ENCODE peak calls at places on chromosomes 12 and 14, in nine cellular contexts. E is upper lobe of left lung, A is colonic mucosa, I is fibroblast of lung, W is WERI-Rb-1, G is HCT116, N is Peyer's patch, H is brain microvascular endothelial cell, U is adipocyte. S is an unnamed sample.

GRCh38 chr14:51289169-51289568 is 49.1 kb downstream of the TMX1 start:
- DNase-seq in E (no peak), A (no peak), I (no peak), W (no peak), G (no peak), N (no peak), H (no peak), U (no peak), S (no peak)

GRCh38 chr14:54711312-54711711 is 144.4 kb downstream of the SAMD4A start:
- DNase-seq in E (no peak), A (no peak), I (no peak), W (no peak), G (no peak), N (no peak), H (no peak), U (no peak), S (no peak)

GRCh38 chr12:113359939-113360748 is 1.8 kb downstream of the PLBD2 start:
- DNase-seq in E (peak; percentile 35), A (peak; percentile 23), I (peak; percentile 22), W (no peak), G (no peak), N (no peak), H (peak; percentile 6), U (peak; percentile 17), S (no peak)

GRCh38 chr14:65813760-65814387 is 401.3 kb downstream of the FUT8 start:
- DNase-seq in E (no peak), A (no peak), I (no peak), W (no peak), G (no peak), N (no peak), H (no peak), U (no peak), S (peak; percentile 50)

GRCh38 chr14:58238252-58239247 is 6.1 kb upstream of the PSMA3 start:
- DNase-seq in E (no peak), A (no peak), I (peak; percentile 27), W (no peak), G (no peak), N (no peak), H (peak; percentile 18), U (peak; percentile 28), S (no peak)

GRCh38 chr14:20608383-20609095 is 17.4 kb upstream of the RNASE12 start:
- DNase-seq in E (no peak), A (no peak), I (no peak), W (no peak), G (no peak), N (no peak), H (no peak), U (no peak), S (no peak)

GRCh38 chr12:116603516-116603915 is 44.3 kb downstream of the MAP1LC3B2 start:
- DNase-seq in E (no peak), A (no peak), I (no peak), W (no peak), G (no peak), N (no peak), H (no peak), U (no peak), S (no peak)

GRCh38 chr12:74441872-74442271 is 95.8 kb upstream of the ATXN7L3B start:
- DNase-seq in E (no peak), A (no peak), I (no peak), W (no peak), G (no peak), N (no peak), H (no peak), U (no peak), S (peak; percentile 11)

GRCh38 chr14:37466003-37466622 is 128.9 kb downstream of the FOXA1 start:
- DNase-seq in E (no peak), A (no peak), I (no peak), W (no peak), G (no peak), N (no peak), H (no peak), U (no peak), S (no peak)

GRCh38 chr14:31717294-31718085 is 156.3 kb downstream of the NUBPL start:
- DNase-seq in E (no peak), A (no peak), I (peak; percentile 2), W (no peak), G (no peak), N (no peak), H (no peak), U (no peak), S (no peak)

GRCh38 chr14:68462683-68463082 is 330.2 kb downstream of the ZFP36L1 start:
- DNase-seq in E (no peak), A (no peak), I (peak; percentile 53), W (no peak), G (no peak), N (no peak), H (no peak), U (peak; percentile 65), S (no peak)

GRCh38 chr14:30443368-30444007 is 115.5 kb upstream of the G2E3 start:
- DNase-seq in E (no peak), A (no peak), I (peak; percentile 32), W (no peak), G (peak; percentile 16), N (no peak), H (peak; percentile 20), U (peak; percentile 79), S (peak; percentile 9)

GRCh38 chr12:85310025-85310424 is 30.0 kb downstream of the ALX1 start:
- DNase-seq in E (no peak), A (no peak), I (no peak), W (peak; percentile 33), G (no peak), N (no peak), H (no peak), U (no peak), S (no peak)

GRCh38 chr12:77218278-77218677 is 152.9 kb upstream of the E2F7 start:
- DNase-seq in E (no peak), A (no peak), I (no peak), W (no peak), G (no peak), N (no peak), H (no peak), U (peak; percentile 34), S (no peak)

GRCh38 chr12:4960547-4960946 is 50.8 kb downstream of the KCNA1 start:
- DNase-seq in E (no peak), A (no peak), I (no peak), W (no peak), G (no peak), N (no peak), H (no peak), U (no peak), S (no peak)

GRCh38 chr12:57888407-57889157 is 42.1 kb upstream of the CTDSP2 start:
- DNase-seq in E (peak; percentile 84), A (peak; percentile 84), I (peak; percentile 86), W (peak; percentile 77), G (no peak), N (peak; percentile 71), H (peak; percentile 30), U (peak; percentile 67), S (no peak)

GRCh38 chr12:127500513-127500912 is 766.5 kb upstream of the TMEM132C start:
- DNase-seq in E (no peak), A (no peak), I (no peak), W (no peak), G (no peak), N (no peak), H (no peak), U (no peak), S (no peak)

GRCh38 chr14:100033347-100034052 is 31.7 kb upstream of the EVL start:
- DNase-seq in E (no peak), A (no peak), I (no peak), W (no peak), G (no peak), N (no peak), H (no peak), U (no peak), S (no peak)

GRCh38 chr12:6751767-6752166 is 1.2 kb downstream of the MLF2 start:
- DNase-seq in E (no peak), A (no peak), I (no peak), W (no peak), G (no peak), N (no peak), H (no peak), U (no peak), S (no peak)
- H3K36me3 ChIP-seq in E (peaks cover 47% of the 10 kb centered on the region), A (peaks cover 23% of the 10 kb centered on the region), I (peaks cover 30% of the 10 kb centered on the region), W (peaks cover 58% of the 10 kb centered on the region), G (peaks cover 50% of the 10 kb centered on the region), N (no peaks in the 10 kb centered on the region), H (peaks cover 49% of the 10 kb centered on the region), U (peaks cover 51% of the 10 kb centered on the region), S (peaks cover 34% of the 10 kb centered on the region)

GRCh38 chr14:96204151-96205058 is at the start of gene BDKRB2:
- DNase-seq in E (peak; percentile 75), A (peak; percentile 86), I (peak; percentile 79), W (peak; percentile 78), G (peak; percentile 38), N (peak; percentile 88), H (peak; percentile 64), U (peak; percentile 96), S (no peak)

GRCh38 chr14:96207686-96208085 is 3.0 kb downstream of the BDKRB2 start:
- DNase-seq in E (no peak), A (no peak), I (no peak), W (no peak), G (no peak), N (no peak), H (no peak), U (no peak), S (no peak)

GRCh38 chr14:96205994-96206392 is 1.4 kb downstream of the BDKRB2 start:
- DNase-seq in E (no peak), A (no peak), I (no peak), W (no peak), G (no peak), N (no peak), H (no peak), U (no peak), S (no peak)

GRCh38 chr14:96205059-96205993 is 687 bp downstream of the BDKRB2 start:
- DNase-seq in E (no peak), A (peak; percentile 35), I (no peak), W (no peak), G (no peak), N (peak; percentile 64), H (no peak), U (no peak), S (no peak)

GRCh38 chr14:96206461-96206860 is 1.8 kb downstream of the BDKRB2 start:
- DNase-seq in E (no peak), A (peak; percentile 69), I (no peak), W (no peak), G (no peak), N (no peak), H (no peak), U (no peak), S (no peak)
- H3K4me3 ChIP-seq in E (no peak overlapping the region), A (peak overlapping the region; percentile 57), I (peak overlapping the region; percentile 92), W (no peak overlapping the region), G (no peak overlapping the region), N (peak overlapping the region; percentile 62), H (no peak overlapping the region), U (peak overlapping the region; percentile 84), S (no peak overlapping the region)

GRCh38 chr12:71297930-71298329 is 140.1 kb upstream of the TSPAN8 start:
- DNase-seq in E (no peak), A (no peak), I (no peak), W (no peak), G (no peak), N (no peak), H (no peak), U (no peak), S (no peak)
- H3K36me3 ChIP-seq in E (no peaks in the 10 kb centered on the region), A (no peaks in the 10 kb centered on the region), I (no peaks in the 10 kb centered on the region), W (no peaks in the 10 kb centered on the region), G (no peaks in the 10 kb centered on the region), N (no peaks in the 10 kb centered on the region), H (no peaks in the 10 kb centered on the region), U (no peaks in the 10 kb centered on the region), S (no peaks in the 10 kb centered on the region)

DNA sequence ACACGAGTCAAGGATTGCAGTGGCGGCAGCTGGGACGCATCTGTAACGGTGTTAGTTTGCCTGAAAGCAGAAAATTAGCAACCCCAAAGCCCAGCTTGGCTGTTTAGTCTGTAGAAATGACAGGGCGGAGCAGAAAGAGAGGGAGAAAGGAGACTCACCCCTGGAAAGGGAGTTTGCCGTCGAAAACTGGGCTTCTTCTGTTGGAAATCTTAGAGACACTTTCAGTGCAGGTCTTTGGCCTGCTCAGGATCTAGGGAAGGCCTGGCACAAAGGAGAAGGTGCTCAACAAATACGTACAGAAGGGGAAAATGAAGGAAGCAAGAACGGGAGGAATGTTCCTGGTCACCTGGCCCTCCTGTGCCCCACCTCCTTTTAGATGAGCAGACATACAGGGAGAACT is 862 bp upstream of the MYF5 start:
- DNase-seq in E (no peak), A (no peak), I (no peak), W (no peak), G (no peak), N (no peak), H (no peak), U (no peak), S (no peak)
- H3K4me3 ChIP-seq in E (no peak overlapping the region), A (no peak overlapping the region), I (no peak overlapping the region), W (no peak overlapping the region), G (no peak overlapping the region), N (no peak overlapping the region), H (no peak overlapping the region), U (no peak overlapping the region), S (no peak overlapping the region)